ENCODE peak calls at places on chromosomes 2 and 18, in eight cellular contexts. T is NCI-H1092 treated with DMSO at 0.1 percent for 48 hours; Y is stimulated activated CD4-positive, alpha-beta T cell treated with anti-CD3 and anti-CD28 coated beads, Interleukin-15, amount 100 ng/mL, for 24 hours; V is A549; O is germinal center; I is pons; S is T-helper 1 cell; K is fibroblast of mammary gland. G is an unnamed sample.

GRCh38 chr2:216023055-216023648 is 9.8 kb upstream of the MREG start:
- DNase-seq in T (peak; percentile 50), Y (peak; percentile 69), V (peak; percentile 74), O (peak; percentile 71), I (peak; percentile 49), S (no peak), K (peak; percentile 61), G (peak; percentile 71)

GRCh38 chr2:236215761-236216333 is 47.7 kb upstream of the GBX2 start:
- DNase-seq in T (no peak), Y (no peak), V (no peak), O (no peak), I (no peak), S (no peak), K (no peak), G (no peak)

GRCh38 chr2:241748468-241749256 is 14.2 kb downstream of the D2HGDH start:
- DNase-seq in T (no peak), Y (no peak), V (no peak), O (no peak), I (no peak), S (no peak), K (no peak), G (no peak)

GRCh38 chr2:121902616-121903015 is 147.2 kb downstream of the TSN start:
- DNase-seq in T (no peak), Y (no peak), V (no peak), O (no peak), I (no peak), S (no peak), K (no peak), G (no peak)

GRCh38 chr2:222604749-222605515 is 51.0 kb downstream of the FARSB start:
- DNase-seq in T (no peak), Y (no peak), V (no peak), O (no peak), I (peak; percentile 14), S (no peak), K (no peak), G (no peak)

GRCh38 chr2:152436148-152436547 is 101.2 kb downstream of the FMNL2 start:
- DNase-seq in T (no peak), Y (no peak), V (no peak), O (no peak), I (no peak), S (no peak), K (no peak), G (no peak)

GRCh38 chr18:72867721-72868665 is at the start of gene NETO1:
- DNase-seq in T (peak; percentile 34), Y (peak; percentile 5), V (no peak), O (no peak), I (no peak), S (no peak), K (no peak), G (no peak)

GRCh38 chr2:232525796-232526195 is at the start of gene CHRND:
- DNase-seq in T (no peak), Y (no peak), V (peak; percentile 15), O (no peak), I (no peak), S (no peak), K (no peak), G (no peak)

GRCh38 chr18:58194028-58194427 is 150.0 kb downstream of the NEDD4L start:
- DNase-seq in T (peak; percentile 15), Y (no peak), V (no peak), O (no peak), I (no peak), S (no peak), K (no peak), G (no peak)

GRCh38 chr2:24658531-24659202 is 134.5 kb downstream of the PTRHD1 start:
- DNase-seq in T (no peak), Y (no peak), V (no peak), O (no peak), I (no peak), S (no peak), K (no peak), G (no peak)

GRCh38 chr2:154697422-154698237 is 865 bp upstream of the KCNJ3 start:
- DNase-seq in T (peak; percentile 66), Y (no peak), V (no peak), O (no peak), I (no peak), S (no peak), K (no peak), G (no peak)

GRCh38 chr2:170822292-170822884 is 5.7 kb downstream of the GAD1 start:
- DNase-seq in T (no peak), Y (peak; percentile 72), V (no peak), O (peak; percentile 44), I (no peak), S (no peak), K (no peak), G (peak; percentile 53)

GRCh38 chr2:84888401-84889276 is 7.8 kb upstream of the TRABD2A start:
- DNase-seq in T (no peak), Y (peak; percentile 55), V (no peak), O (peak; percentile 60), I (peak; percentile 77), S (no peak), K (peak; percentile 76), G (peak; percentile 81)

GRCh38 chr18:63619661-63620060 is 24.4 kb downstream of the SERPINB4 start:
- DNase-seq in T (peak; percentile 12), Y (no peak), V (no peak), O (no peak), I (no peak), S (no peak), K (peak; percentile 7), G (no peak)

GRCh38 chr18:78363556-78363955 is 616.1 kb upstream of the SALL3 start:
- DNase-seq in T (no peak), Y (no peak), V (no peak), O (no peak), I (no peak), S (no peak), K (no peak), G (no peak)

GRCh38 chr18:13241893-13242175 is 23.3 kb downstream of the LDLRAD4 start:
- DNase-seq in T (no peak), Y (no peak), V (no peak), O (no peak), I (no peak), S (no peak), K (no peak), G (no peak)

GRCh38 chr2:109612991-109613921 is 510 bp downstream of the SEPTIN10 start:
- DNase-seq in T (peak; percentile 24), Y (no peak), V (no peak), O (no peak), I (peak; percentile 47), S (no peak), K (peak; percentile 72), G (no peak)

GRCh38 chr18:8990276-8991031 is 112.0 kb upstream of the NDUFV2 start:
- DNase-seq in T (no peak), Y (no peak), V (no peak), O (no peak), I (peak; percentile 11), S (no peak), K (peak; percentile 21), G (no peak)

GRCh38 chr18:12840382-12840781 is 43.7 kb downstream of the PTPN2 start:
- DNase-seq in T (no peak), Y (peak; percentile 28), V (no peak), O (no peak), I (no peak), S (no peak), K (no peak), G (no peak)

GRCh38 chr2:237361194-237361986 is 52.6 kb downstream of the COL6A3 start:
- DNase-seq in T (no peak), Y (no peak), V (no peak), O (no peak), I (no peak), S (no peak), K (peak; percentile 77), G (no peak)

G was measured in activated CD8-positive, alpha-beta T cell treated with anti-CD3 and anti-CD28 coated beads, Interleukin-2, amount 10 ng/mL, durations not matched to agents 7 days and 5 days.